ENCODE peak calls at places on chromosomes 2 and 18, in four cellular contexts. O is GDM1, F is H7, W is ELR. N is an unnamed sample.

GRCh38 chr18:55306338-55306737 is 281.7 kb downstream of the TCF4 start:
- DNase-seq in O (no peak), F (no peak), W (no peak), N (no peak)

GRCh38 chr2:29650634-29651097 is 270.7 kb downstream of the ALK start:
- DNase-seq in O (no peak), F (no peak), W (peak), N (no peak)

GRCh38 chr2:12177995-12178760 is 431.7 kb downstream of the LPIN1 start:
- DNase-seq in O (no peak), F (no peak), W (no peak), N (no peak)

GRCh38 chr2:129813404-129813803 is 166.1 kb upstream of the RAB6C start:
- DNase-seq in O (peak), F (peak), W (no peak), N (peak)

GRCh38 chr2:60297296-60298010 is 256.0 kb downstream of the BCL11A start:
- DNase-seq in O (no peak), F (peak), W (no peak), N (no peak)

GRCh38 chr18:25650201-25650941 is 298.4 kb upstream of the ZNF521 start:
- DNase-seq in O (no peak), F (no peak), W (peak), N (no peak)

GRCh38 chr2:165474621-165475269 is 5.2 kb downstream of the CSRNP3 start:
- DNase-seq in O (no peak), F (peak), W (no peak), N (no peak)

GRCh38 chr2:54469484-54470053 is 13.4 kb downstream of the SPTBN1 start:
- DNase-seq in O (no peak), F (no peak), W (no peak), N (no peak)

GRCh38 chr2:20071397-20072383 is 20.3 kb upstream of the LAPTM4A start:
- DNase-seq in O (no peak), F (no peak), W (peak), N (no peak)

GRCh38 chr2:190574169-190574568 is 39.6 kb upstream of the NEMP2 start:
- DNase-seq in O (no peak), F (no peak), W (peak), N (no peak)

GRCh38 chr2:218382785-218383184 is 712 bp downstream of the SLC11A1 start:
- DNase-seq in O (no peak), F (no peak), W (no peak), N (no peak)

GRCh38 chr2:54459037-54459441 is 2.9 kb downstream of the SPTBN1 start:
- DNase-seq in O (no peak), F (no peak), W (peak), N (peak)

GRCh38 chr18:46563317-46563716 is 93.7 kb downstream of the LOXHD1 start:
- DNase-seq in O (no peak), F (peak), W (no peak), N (no peak)

GRCh38 chr2:233693963-233694362 is 1.3 kb downstream of the UGT1A6 start:
- DNase-seq in O (no peak), F (no peak), W (no peak), N (no peak)

GRCh38 chr2:222423632-222424280 is 587 bp upstream of the SGPP2 start:
- DNase-seq in O (no peak), F (peak), W (no peak), N (no peak)

GRCh38 chr2:230924470-230925341 is at the start of gene GPR55:
- DNase-seq in O (peak), F (peak), W (peak), N (peak)

GRCh38 chr2:48607307-48608014 is 10.2 kb upstream of the GTF2A1L start:
- DNase-seq in O (no peak), F (no peak), W (peak), N (no peak)

GRCh38 chr2:235595420-235596010 is 101.7 kb downstream of the AGAP1 start:
- DNase-seq in O (peak), F (peak), W (peak), N (peak)

GRCh38 chr2:119252186-119253113 is 28.8 kb downstream of the STEAP3 start:
- DNase-seq in O (no peak), F (peak), W (peak), N (no peak)

GRCh38 chr2:39015424-39015823 is 105.4 kb downstream of the SOS1 start:
- DNase-seq in O (no peak), F (no peak), W (no peak), N (no peak)

GRCh38 chr2:37378411-37378810 is 34.0 kb downstream of the QPCT start:
- DNase-seq in O (no peak), F (no peak), W (peak), N (no peak)

GRCh38 chr2:13480057-13480456 is 763.3 kb downstream of the TRIB2 start:
- DNase-seq in O (no peak), F (no peak), W (peak), N (no peak)

GRCh38 chr2:175396696-175397095 is 215.2 kb upstream of the ATP5MC3 start:
- DNase-seq in O (no peak), F (no peak), W (no peak), N (no peak)

GRCh38 chr2:160332318-160332717 is 132.2 kb upstream of the ITGB6 start:
- DNase-seq in O (peak), F (no peak), W (peak), N (peak)

N was measured in Kasumi-1.